ENCODE peak calls at places on chromosome 10, in five cellular contexts. L is endothelial cell; M is PC-3; P is cardiac fibroblast; R is CD8-positive, alpha-beta T cell. T is an unnamed sample.
A peak's percentile ranks its signal among the peaks of the same experiment; 100 is the strongest.

GRCh38 chr10:102596506-102596971 is 47.7 kb upstream of the TRIM8 start:
- DNase-seq in L (peak; percentile 64), R (no peak), M (peak; percentile 68), P (peak; percentile 77), T (peak; percentile 55)

GRCh38 chr10:127468632-127469031 is 80.5 kb upstream of the NPS start:
- DNase-seq in L (no peak), P (no peak), M (no peak), R (no peak), T (no peak)

GRCh38 chr10:7948601-7949000 is 105.9 kb upstream of the GATA3 start:
- DNase-seq in L (no peak), P (no peak), R (no peak), M (peak; percentile 58), T (peak; percentile 54)

GRCh38 chr10:43304687-43305333 is 37.9 kb upstream of the RASGEF1A start:
- DNase-seq in R (no peak), P (peak; percentile 53), M (peak; percentile 54), L (peak; percentile 56), T (peak; percentile 19)

GRCh38 chr10:116756277-116756676 is 13.9 kb upstream of the HSPA12A start:
- DNase-seq in M (no peak), R (no peak), P (peak; percentile 78), L (no peak), T (no peak)

GRCh38 chr10:129131439-129132122 is 335.5 kb upstream of the MGMT start:
- DNase-seq in R (no peak), L (no peak), P (peak; percentile 49), M (no peak), T (no peak)

GRCh38 chr10:51773681-51774080 is 74.3 kb upstream of the CSTF2T start:
- DNase-seq in L (no peak), P (no peak), R (no peak), M (peak; percentile 20), T (no peak)

GRCh38 chr10:50576245-50576815 is 47.4 kb downstream of the SGMS1 start:
- DNase-seq in M (peak; percentile 80), R (no peak), L (no peak), P (peak; percentile 25), T (peak; percentile 10)

GRCh38 chr10:11705687-11706086 is 36.5 kb upstream of the ECHDC3 start:
- DNase-seq in R (no peak), P (no peak), L (no peak), M (no peak), T (no peak)

GRCh38 chr10:115022754-115023153 is 70.4 kb upstream of the ATRNL1 start:
- DNase-seq in L (no peak), P (no peak), M (no peak), R (no peak), T (no peak)

GRCh38 chr10:10911035-10911434 is 106.6 kb upstream of the CELF2 start:
- DNase-seq in L (no peak), M (no peak), R (no peak), P (no peak), T (no peak)

GRCh38 chr10:48364659-48365405 is 58.4 kb downstream of the MAPK8 start:
- DNase-seq in R (no peak), L (no peak), M (peak; percentile 82), P (peak; percentile 89), T (peak; percentile 46)

GRCh38 chr10:58590152-58590551 is 77.5 kb downstream of the BICC1 start:
- DNase-seq in P (peak; percentile 96), M (peak; percentile 84), L (no peak), R (no peak), T (peak; percentile 97)

GRCh38 chr10:4733150-4733842 is 92.7 kb upstream of the AKR1E2 start:
- DNase-seq in R (no peak), M (peak; percentile 40), P (no peak), L (no peak), T (no peak)

GRCh38 chr10:44786451-44786850 is 124.7 kb upstream of the TMEM72 start:
- DNase-seq in P (peak; percentile 98), R (no peak), M (no peak), L (no peak), T (peak; percentile 19)

GRCh38 chr10:75600833-75601232 is 169.4 kb downstream of the LRMDA start:
- DNase-seq in L (no peak), M (no peak), P (no peak), R (no peak), T (no peak)

GRCh38 chr10:28818645-28819036 is 141.3 kb downstream of the BAMBI start:
- DNase-seq in L (no peak), M (peak; percentile 20), R (no peak), P (no peak), T (no peak)

GRCh38 chr10:7467031-7467667 is 56.3 kb upstream of the SFMBT2 start:
- DNase-seq in M (no peak), L (no peak), R (no peak), P (no peak), T (no peak)

GRCh38 chr10:91700788-91701444 is 68.0 kb upstream of the PPP1R3C start:
- DNase-seq in M (peak; percentile 77), P (peak; percentile 63), L (no peak), R (no peak), T (peak; percentile 52)

GRCh38 chr10:24209946-24210491 is 1.1 kb downstream of the KIAA1217 start:
- DNase-seq in P (peak; percentile 71), R (no peak), L (no peak), M (peak; percentile 72), T (peak; percentile 31)

GRCh38 chr10:68137174-68137573 is 27.9 kb downstream of the MYPN start:
- DNase-seq in P (peak; percentile 6), R (no peak), L (no peak), M (peak; percentile 78), T (peak; percentile 25)

GRCh38 chr10:132457328-132458070 is 60.5 kb downstream of the PWWP2B start:
- DNase-seq in M (peak; percentile 27), L (no peak), P (no peak), R (no peak), T (no peak)
- TF ChIP-seq CTCF in M (peak; percentile 42), L (no peak), P (no peak), R (no peak), T (no peak)

GRCh38 chr10:35546824-35547225 is 58.3 kb upstream of the GJD4 start:
- DNase-seq in L (no peak), R (no peak), P (peak; percentile 15), M (peak; percentile 100), T (peak; percentile 97)
- TF ChIP-seq CTCF in L (no peak), R (no peak), P (peak; percentile 15), M (peak; percentile 78), T (peak; percentile 61)

GRCh38 chr10:94677691-94678090 is 5.8 kb upstream of the CYP2C18 start:
- DNase-seq in R (no peak), L (no peak), M (peak; percentile 4), P (no peak), T (no peak)
- TF ChIP-seq CTCF in R (no peak), L (peak; percentile 21), M (peak; percentile 28), P (peak; percentile 9), T (no peak)

DNA sequence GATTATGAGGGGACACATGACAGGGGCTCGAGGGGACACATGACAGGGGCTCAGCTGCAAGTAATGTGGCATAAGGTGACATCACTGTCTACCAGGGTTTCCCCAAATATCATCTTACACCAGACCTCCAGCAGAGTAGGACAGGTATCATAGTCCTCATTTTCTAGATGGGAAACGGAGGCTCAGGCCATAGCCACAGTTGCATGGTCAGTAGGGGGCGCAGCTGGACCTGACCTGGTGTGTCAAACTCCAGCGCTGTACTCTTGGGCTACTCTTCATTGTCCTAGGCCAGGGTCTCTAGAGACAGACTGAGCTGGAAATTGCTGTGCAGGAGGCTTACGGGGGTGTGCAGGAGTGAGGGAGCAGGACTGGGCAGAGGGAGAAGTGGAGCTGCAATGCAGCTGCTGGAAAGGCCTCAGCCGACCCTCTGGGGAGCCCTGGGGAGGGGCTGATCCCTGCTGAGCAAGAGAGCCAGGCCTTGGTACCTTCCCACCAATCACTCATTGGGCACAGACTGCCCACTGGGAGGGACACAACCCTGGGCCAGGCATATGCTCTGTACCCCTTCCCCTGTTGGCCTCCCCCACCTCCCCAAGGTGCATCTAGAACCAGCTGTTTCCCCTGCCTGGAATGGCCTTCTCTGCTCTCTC is 89.9 kb downstream of the CDH23 start:
- DNase-seq in R (no peak), L (peak; percentile 85), P (peak; percentile 65), M (peak; percentile 50), T (peak; percentile 8)
- TF ChIP-seq CTCF in R (no peak), L (peak; percentile 75), P (peak; percentile 70), M (peak; percentile 67), T (peak; percentile 81)

DNA sequence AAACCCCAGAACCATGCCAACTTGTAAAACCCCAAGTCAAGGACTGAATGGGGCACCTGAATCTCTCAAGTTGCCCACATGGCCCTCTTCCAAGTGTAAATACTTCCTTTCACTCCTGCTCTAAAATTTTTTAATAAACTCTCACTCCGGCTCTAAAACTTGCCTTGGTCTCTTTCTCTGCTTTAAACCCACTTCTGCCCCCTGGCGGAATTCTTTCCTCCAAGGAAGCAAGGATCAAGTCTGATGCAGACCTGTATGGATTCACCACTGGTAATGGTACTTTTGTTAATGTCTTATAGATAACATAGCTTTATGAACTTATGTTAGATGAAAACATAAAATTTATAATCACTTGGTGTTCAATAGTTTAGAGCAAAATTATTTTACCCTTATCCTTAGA is 33.8 kb downstream of the SLC16A9 start:
- DNase-seq in P (peak; percentile 6), L (peak; percentile 26), M (peak; percentile 30), R (no peak), T (no peak)
- TF ChIP-seq CTCF in P (peak; percentile 19), L (no peak), M (peak; percentile 41), R (no peak), T (peak; percentile 47)

DNA sequence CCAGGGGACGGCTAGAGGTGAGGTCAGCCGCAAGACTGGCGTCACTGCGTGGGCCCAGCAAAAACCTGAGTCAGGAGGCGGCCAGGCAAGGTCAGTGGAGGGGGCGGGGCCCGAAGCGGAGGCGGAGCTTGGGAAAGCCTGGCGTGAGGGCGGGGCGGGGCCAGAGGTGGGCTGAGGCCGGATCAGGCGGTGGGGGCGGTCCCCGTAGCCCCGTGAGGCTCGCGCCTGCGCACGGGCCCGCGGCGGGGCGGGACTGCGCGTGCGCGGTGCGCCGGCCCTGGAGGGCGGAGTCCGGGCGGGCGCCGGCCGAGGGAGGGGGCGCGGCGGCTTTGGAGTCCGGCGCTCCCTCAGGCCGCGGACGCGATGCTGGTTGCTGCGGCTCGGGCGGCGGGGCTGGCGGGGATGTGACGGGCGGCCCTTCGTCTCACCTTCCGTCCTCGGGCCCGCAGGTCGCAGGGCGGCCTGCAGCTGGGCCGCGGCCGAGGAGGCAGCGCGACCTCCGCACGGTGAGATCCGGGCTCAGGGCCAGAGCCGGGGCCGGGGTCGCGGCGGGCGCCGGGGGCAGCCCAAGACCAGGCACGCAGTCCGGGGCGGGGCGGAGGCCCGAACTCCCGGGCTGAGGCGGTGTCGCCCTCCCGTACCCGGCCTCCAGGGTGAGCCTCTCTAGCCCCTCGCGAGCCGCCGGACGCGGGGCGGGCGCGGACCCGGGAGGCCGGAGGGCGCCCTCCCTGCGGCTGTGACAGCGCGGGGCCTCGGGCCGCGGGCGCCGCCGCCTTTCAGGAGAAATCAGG is at the start of gene CCSER2:
- DNase-seq in R (peak; percentile 81), P (peak; percentile 97), L (peak; percentile 99), M (peak; percentile 85), T (peak; percentile 92)
- TF ChIP-seq CTCF in R (no peak), P (no peak), L (no peak), M (no peak), T (peak; percentile 47)

T was measured in HFFc6.